ENCODE peak calls at places on chromosome 14, in seven cellular contexts. O is heart right ventricle, D is pancreas, J is NT2/D1, S is HepG2, I is right cardiac atrium, X is heart left ventricle. N is an unnamed sample.

GRCh38 chr14:92495041-92495440 is 18.5 kb upstream of the RIN3 start:
- DNase-seq in J (no peak), O (no peak), S (no peak), X (no peak), I (no peak), D (no peak), N (no peak)

GRCh38 chr14:31934767-31935266 is 142.3 kb upstream of the ARHGAP5 start:
- DNase-seq in S (peak), X (no peak), J (peak), D (peak), O (no peak), I (peak), N (no peak)

GRCh38 chr14:51157012-51157411 is 62.1 kb upstream of the TRIM9 start:
- DNase-seq in D (no peak), X (no peak), I (no peak), O (no peak), S (peak), J (no peak), N (no peak)

GRCh38 chr14:95335071-95335470 is 15.4 kb upstream of the CLMN start:
- DNase-seq in X (no peak), J (no peak), I (no peak), D (no peak), O (no peak), S (no peak), N (no peak)

GRCh38 chr14:61493239-61493638 is 171.9 kb downstream of the PRKCH start:
- DNase-seq in J (no peak), I (no peak), X (no peak), S (no peak), O (no peak), D (no peak), N (no peak)

GRCh38 chr14:97920201-97920600 is 1123.0 kb downstream of the VRK1 start:
- DNase-seq in D (no peak), O (no peak), S (no peak), J (no peak), I (no peak), X (no peak), N (no peak)

GRCh38 chr14:84006643-84007137 is 1523.3 kb upstream of the FLRT2 start:
- DNase-seq in J (no peak), O (no peak), D (no peak), S (no peak), I (no peak), X (no peak), N (no peak)

GRCh38 chr14:92494512-92494911 is 19.1 kb upstream of the RIN3 start:
- DNase-seq in S (no peak), O (no peak), X (no peak), D (no peak), J (no peak), I (no peak), N (no peak)

GRCh38 chr14:89137514-89138163 is 279.4 kb downstream of the FOXN3 start:
- DNase-seq in S (peak), O (peak), J (no peak), D (peak), I (no peak), X (peak), N (no peak)

GRCh38 chr14:47278233-47278842 is 397.1 kb downstream of the MDGA2 start:
- DNase-seq in S (peak), X (no peak), I (no peak), O (no peak), J (peak), D (peak), N (no peak)

GRCh38 chr14:31418440-31418839 is 1.9 kb downstream of the HEATR5A start:
- DNase-seq in S (no peak), D (no peak), X (no peak), J (no peak), I (no peak), O (no peak), N (no peak)

GRCh38 chr14:36129181-36129580 is 47.3 kb downstream of the PTCSC3 start:
- DNase-seq in X (no peak), I (no peak), O (no peak), S (no peak), D (no peak), J (peak), N (no peak)

GRCh38 chr14:54902143-54902520 is 494 bp downstream of the GCH1 start:
- DNase-seq in X (peak), J (peak), O (peak), D (peak), I (peak), S (peak), N (peak)

GRCh38 chr14:36604757-36605505 is 22.5 kb upstream of the NKX2-8 start:
- DNase-seq in X (no peak), S (peak), O (no peak), I (no peak), D (peak), J (peak), N (no peak)

GRCh38 chr14:50594577-50595316 is 34.8 kb downstream of the ATL1 start:
- DNase-seq in S (peak), O (no peak), J (no peak), D (no peak), I (no peak), X (no peak), N (no peak)

GRCh38 chr14:101843665-101844064 is 82.2 kb downstream of the PPP2R5C start:
- DNase-seq in I (no peak), S (no peak), O (no peak), J (no peak), D (no peak), X (no peak), N (peak)

GRCh38 chr14:24436355-24437019 is 6.1 kb downstream of the SDR39U1 start:
- DNase-seq in S (peak), I (peak), X (no peak), D (peak), O (no peak), J (peak), N (no peak)

GRCh38 chr14:41607119-41607785 is 576 bp downstream of the LRFN5 start:
- DNase-seq in O (no peak), S (no peak), X (no peak), D (no peak), I (peak), J (no peak), N (no peak)

GRCh38 chr14:30756594-30756993 is 117.8 kb upstream of the COCH start:
- DNase-seq in D (no peak), I (no peak), O (no peak), J (no peak), S (no peak), X (no peak), N (no peak)

GRCh38 chr14:68978550-68978911 is 571 bp downstream of the ACTN1 start:
- DNase-seq in X (peak), O (peak), D (peak), S (no peak), J (no peak), I (peak), N (no peak)

GRCh38 chr14:105525861-105526780 is at the start of gene TMEM121:
- DNase-seq in I (peak), O (no peak), X (no peak), D (no peak), J (no peak), S (no peak), N (no peak)

GRCh38 chr14:34301107-34301734 is 160.8 kb downstream of the SPTSSA start:
- DNase-seq in I (no peak), S (peak), D (peak), X (no peak), J (peak), O (no peak), N (no peak)

GRCh38 chr14:95760596-95760995 is 46.7 kb upstream of the TCL1A start:
- DNase-seq in X (no peak), I (no peak), J (no peak), S (no peak), O (no peak), D (no peak), N (no peak)

GRCh38 chr14:83826838-83827237 is 1703.1 kb upstream of the FLRT2 start:
- DNase-seq in S (no peak), D (no peak), J (no peak), I (no peak), X (no peak), O (no peak), N (no peak)

GRCh38 chr14:75427482-75428229 is at the start of gene JDP2:
- DNase-seq in X (peak), J (no peak), D (peak), I (peak), S (peak), O (peak), N (peak)

GRCh38 chr14:36553650-36554260 is 28.7 kb downstream of the NKX2-8 start:
- DNase-seq in X (no peak), D (peak), S (peak), I (no peak), O (no peak), J (peak), N (no peak)

GRCh38 chr14:36271222-36271621 is 49.2 kb downstream of the MBIP start:
- DNase-seq in O (no peak), S (no peak), X (no peak), I (no peak), J (no peak), D (no peak), N (no peak)

GRCh38 chr14:24335461-24336146 is 733 bp upstream of the ADCY4 start:
- DNase-seq in X (no peak), O (no peak), J (no peak), S (no peak), D (no peak), I (no peak), N (no peak)

GRCh38 chr14:68894123-68894522 is 85.0 kb downstream of the ACTN1 start:
- DNase-seq in J (no peak), I (peak), O (peak), X (no peak), S (no peak), D (no peak), N (no peak)

GRCh38 chr14:35378638-35379568 is 25.6 kb downstream of the NFKBIA start:
- DNase-seq in X (no peak), O (no peak), D (no peak), I (no peak), J (no peak), S (no peak), N (no peak)

GRCh38 chr14:78697341-78697740 is 527.2 kb downstream of the NRXN3 start:
- DNase-seq in O (no peak), D (no peak), J (no peak), S (peak), X (no peak), I (no peak), N (no peak)

GRCh38 chr14:87805315-87805723 is 187.7 kb downstream of the GALC start:
- DNase-seq in S (peak), O (peak), I (peak), J (peak), X (no peak), D (peak), N (peak)

GRCh38 chr14:22047105-22047504 is 373.5 kb upstream of the OR4E1 start:
- DNase-seq in O (no peak), X (no peak), I (no peak), D (no peak), J (peak), S (peak), N (no peak)

GRCh38 chr14:59900536-59900935 is 19.4 kb upstream of the LRRC9 start:
- DNase-seq in I (no peak), D (no peak), S (no peak), J (no peak), O (no peak), X (no peak), N (no peak)

GRCh38 chr14:59904184-59904583 is 15.8 kb upstream of the LRRC9 start:
- DNase-seq in I (no peak), O (no peak), X (no peak), J (no peak), S (no peak), D (no peak), N (no peak)

GRCh38 chr14:59905193-59905592 is 14.8 kb upstream of the LRRC9 start:
- DNase-seq in D (no peak), J (no peak), I (no peak), S (no peak), X (no peak), O (no peak), N (no peak)
- H3K4me3 ChIP-seq in D (no peak), J (no peak), I (no peak), S (no peak), X (no peak), O (no peak), N (no peak)

GRCh38 chr14:93927746-93928145 is 602 bp downstream of the FAM181A start:
- DNase-seq in I (no peak), J (no peak), S (no peak), O (no peak), X (no peak), D (no peak), N (no peak)
- H3K4me3 ChIP-seq in I (no peak), J (no peak), S (no peak), O (no peak), X (no peak), D (no peak), N (no peak)

DNA sequence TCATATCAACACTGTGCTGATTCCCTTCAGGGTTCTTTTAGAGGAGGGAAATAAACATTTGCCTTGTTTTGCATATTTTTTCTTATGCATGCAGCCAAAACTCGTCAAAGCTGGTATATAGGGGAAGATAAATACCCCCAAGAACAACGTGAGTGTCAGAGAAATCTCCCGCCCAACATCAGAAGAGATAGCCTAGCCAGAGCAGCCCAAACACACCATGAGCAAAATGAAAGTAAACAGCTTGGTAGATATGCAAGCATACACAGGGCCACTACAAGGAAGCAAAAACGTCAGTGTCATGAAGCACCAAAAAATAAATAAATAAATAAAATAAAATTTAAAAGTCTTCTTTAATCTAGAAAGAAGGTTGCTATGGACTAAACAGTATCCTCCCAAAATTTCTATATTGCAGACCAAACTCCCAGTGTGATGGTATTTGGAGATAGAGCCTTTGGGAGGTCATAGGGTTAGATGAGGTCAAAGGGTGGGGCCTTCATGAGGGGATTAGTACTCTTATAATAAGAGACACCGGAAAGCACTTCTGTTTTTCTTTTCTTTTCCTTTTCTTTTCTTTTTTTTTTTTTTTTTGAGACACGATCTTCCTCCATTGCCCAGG is 22.2 kb downstream of the EIF5 start:
- DNase-seq in J (no peak), X (no peak), I (no peak), D (no peak), S (no peak), O (no peak), N (no peak)
- H3K4me3 ChIP-seq in J (no peak), X (no peak), I (peak), D (no peak), S (peak), O (no peak), N (no peak)

GRCh38 chr14:37622231-37622923 is 26.9 kb downstream of the TTC6 start:
- DNase-seq in S (no peak), D (no peak), I (no peak), X (no peak), J (no peak), O (no peak), N (no peak)
- H3K4me3 ChIP-seq in S (no peak), D (no peak), I (no peak), X (no peak), J (peak), O (no peak), N (no peak)

N was measured in GM06990.